ENCODE peak calls at places on chromosomes 16 and 17, in ten cellular contexts. P is gastrocnemius medialis, K is sigmoid colon, W is choroid plexus epithelial cell, D is foreskin fibroblast, J is AG04450, M is psoas muscle, R is left ventricle myocardium inferior, T is HFF-Myc, Y is heart left ventricle. V is an unnamed sample.

GRCh38 chr17:65362826-65363225 is 198.6 kb downstream of the AXIN2 start:
- DNase-seq in M (no peak), W (no peak), P (no peak), R (no peak), Y (no peak), J (no peak), D (peak), K (no peak), T (no peak), V (no peak)

GRCh38 chr17:27878776-27879562 is 14.2 kb downstream of the LYRM9 start:
- DNase-seq in M (no peak), D (no peak), P (no peak), K (peak), T (no peak), J (no peak), R (no peak), Y (no peak), W (no peak), V (no peak)

GRCh38 chr16:282944-283744 is at the start of gene PDIA2:
- DNase-seq in R (no peak), T (no peak), W (no peak), Y (no peak), K (no peak), P (no peak), M (peak), D (no peak), J (no peak), V (no peak)

GRCh38 chr17:16880121-16880842 is 91.6 kb downstream of the TNFRSF13B start:
- DNase-seq in M (no peak), K (no peak), P (no peak), W (no peak), Y (no peak), D (no peak), R (no peak), J (no peak), T (no peak), V (no peak)

GRCh38 chr17:1480747-1481465 is 11.6 kb downstream of the MYO1C start:
- DNase-seq in R (no peak), T (no peak), D (no peak), K (no peak), Y (no peak), M (no peak), J (no peak), P (no peak), W (no peak), V (no peak)

GRCh38 chr17:79874329-79874981 is 35.2 kb upstream of the CBX4 start:
- DNase-seq in W (peak), T (no peak), M (no peak), P (no peak), Y (no peak), K (no peak), J (no peak), D (no peak), R (no peak), V (peak)

GRCh38 chr16:22098538-22099255 is 6.4 kb downstream of the VWA3A start:
- DNase-seq in J (no peak), T (peak), W (peak), Y (no peak), P (no peak), D (peak), K (no peak), M (no peak), R (no peak), V (peak)

GRCh38 chr16:29308644-29309546 is 97.6 kb downstream of the NPIPB11 start:
- DNase-seq in D (no peak), P (no peak), T (no peak), R (no peak), K (peak), Y (peak), J (no peak), W (no peak), M (no peak), V (no peak)

GRCh38 chr16:82603784-82604411 is 22.9 kb upstream of the CDH13 start:
- DNase-seq in T (no peak), K (no peak), R (peak), Y (peak), M (peak), D (peak), P (peak), W (peak), J (peak), V (peak)

GRCh38 chr16:56428087-56428486 is 2.7 kb upstream of the AMFR start:
- DNase-seq in J (no peak), P (no peak), K (no peak), W (peak), R (no peak), T (no peak), D (no peak), M (no peak), Y (no peak), V (no peak)

GRCh38 chr17:6570731-6571465 is 14.5 kb upstream of the PITPNM3 start:
- DNase-seq in P (no peak), T (no peak), J (no peak), Y (no peak), M (no peak), D (no peak), R (no peak), W (no peak), K (no peak), V (no peak)

GRCh38 chr16:25018972-25019617 is 3.9 kb upstream of the ARHGAP17 start:
- DNase-seq in K (no peak), W (no peak), M (no peak), P (no peak), D (no peak), T (no peak), R (no peak), J (no peak), Y (no peak), V (no peak)

GRCh38 chr17:6755281-6755680 is 565 bp upstream of the XAF1 start:
- DNase-seq in W (peak), T (no peak), M (peak), P (no peak), K (peak), Y (peak), J (no peak), R (peak), D (peak), V (peak)

GRCh38 chr17:51598824-51599223 is 338.5 kb downstream of the UTP18 start:
- DNase-seq in P (no peak), K (no peak), Y (no peak), J (no peak), W (no peak), D (no peak), M (no peak), R (no peak), T (no peak), V (no peak)

GRCh38 chr17:20721151-20721550 is 141.6 kb downstream of the CDRT15L2 start:
- DNase-seq in P (no peak), J (no peak), D (no peak), K (no peak), R (no peak), T (no peak), W (no peak), M (no peak), Y (no peak), V (no peak)

GRCh38 chr17:32349503-32349853 is 479 bp upstream of the ZNF207 start:
- DNase-seq in M (no peak), R (no peak), W (peak), P (no peak), T (no peak), Y (no peak), D (no peak), K (no peak), J (no peak), V (no peak)

GRCh38 chr16:73565263-73565662 is 517.3 kb upstream of the ZFHX3 start:
- DNase-seq in Y (no peak), M (no peak), R (no peak), W (peak), J (no peak), T (no peak), K (no peak), D (no peak), P (no peak), V (no peak)

DNA sequence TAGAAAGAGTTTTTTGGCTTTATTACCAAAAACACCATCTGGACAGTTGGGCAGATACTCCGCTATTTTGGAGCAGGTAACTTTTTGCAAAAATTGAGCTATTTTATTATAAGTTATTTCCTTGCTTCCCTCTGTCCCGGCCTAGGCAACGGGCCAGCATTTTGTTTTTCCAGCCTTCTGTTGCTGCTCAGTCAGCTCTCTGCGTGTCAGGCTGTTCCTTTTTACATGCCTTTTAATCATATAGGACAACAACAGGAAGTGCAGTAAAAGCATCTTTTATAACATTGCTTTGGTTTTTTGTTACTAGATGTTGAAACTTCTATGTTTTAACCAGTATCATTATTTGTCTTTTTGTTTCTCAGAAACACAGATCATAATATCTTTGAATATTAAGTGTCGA is 30.4 kb downstream of the PPM1D start:
- DNase-seq in Y (no peak), K (no peak), D (no peak), W (peak), R (peak), P (peak), M (no peak), J (no peak), T (no peak), V (no peak)
- H3K4me3 ChIP-seq in Y (no peak), K (no peak), D (no peak), W (no peak), R (no peak), P (no peak), M (no peak), J (no peak), T (no peak), V (no peak)

DNA sequence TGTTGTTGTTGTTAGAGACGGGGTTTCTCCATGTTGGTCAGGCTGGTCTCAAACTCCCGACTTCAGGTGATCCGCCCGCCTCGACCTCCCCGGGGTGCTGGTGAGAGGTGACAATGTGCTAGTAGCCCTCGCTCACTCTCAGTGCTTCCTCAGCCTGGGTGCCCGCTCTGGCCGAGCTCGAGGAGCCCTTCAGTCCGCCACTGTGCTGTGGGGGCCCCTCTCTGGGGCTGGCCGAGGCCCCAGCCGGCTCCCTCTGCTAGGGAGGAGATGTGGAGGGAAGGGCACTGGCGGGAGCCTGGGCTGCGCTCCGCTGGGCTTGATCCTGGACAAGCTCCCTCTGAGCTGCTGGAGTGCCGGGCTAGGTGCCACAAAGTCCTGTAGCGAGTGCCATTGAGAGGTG is 21.7 kb upstream of the RBL2 start:
- DNase-seq in R (no peak), J (no peak), W (no peak), T (no peak), P (no peak), D (no peak), K (no peak), M (no peak), Y (peak), V (no peak)
- H3K4me3 ChIP-seq in R (no peak), J (no peak), W (no peak), T (no peak), P (no peak), D (no peak), K (no peak), M (no peak), Y (no peak), V (no peak)

GRCh38 chr17:8124350-8125195 is 667 bp upstream of the HES7 start:
- DNase-seq in K (no peak), T (no peak), R (no peak), Y (no peak), W (peak), M (peak), P (no peak), D (no peak), J (no peak), V (peak)
- H3K4me3 ChIP-seq in K (no peak), T (peak), R (peak), Y (no peak), W (peak), M (peak), P (peak), D (peak), J (peak), V (no peak)

GRCh38 chr17:12985431-12986285 is 32.2 kb downstream of the ELAC2 start:
- DNase-seq in W (peak), M (no peak), Y (no peak), D (peak), J (no peak), K (no peak), R (peak), T (no peak), P (no peak), V (no peak)

GRCh38 chr17:12982224-12982623 is 35.6 kb downstream of the ELAC2 start:
- DNase-seq in J (no peak), P (no peak), Y (no peak), T (no peak), W (no peak), R (no peak), D (no peak), K (no peak), M (no peak), V (no peak)

GRCh38 chr17:12979826-12980500 is 37.9 kb downstream of the ELAC2 start:
- DNase-seq in T (no peak), M (no peak), Y (no peak), R (no peak), W (no peak), D (no peak), K (no peak), P (no peak), J (no peak), V (no peak)

GRCh38 chr17:12987120-12987519 is 30.7 kb downstream of the ELAC2 start:
- DNase-seq in K (no peak), R (no peak), D (no peak), Y (no peak), P (no peak), T (no peak), M (no peak), J (no peak), W (no peak), V (no peak)

DNA sequence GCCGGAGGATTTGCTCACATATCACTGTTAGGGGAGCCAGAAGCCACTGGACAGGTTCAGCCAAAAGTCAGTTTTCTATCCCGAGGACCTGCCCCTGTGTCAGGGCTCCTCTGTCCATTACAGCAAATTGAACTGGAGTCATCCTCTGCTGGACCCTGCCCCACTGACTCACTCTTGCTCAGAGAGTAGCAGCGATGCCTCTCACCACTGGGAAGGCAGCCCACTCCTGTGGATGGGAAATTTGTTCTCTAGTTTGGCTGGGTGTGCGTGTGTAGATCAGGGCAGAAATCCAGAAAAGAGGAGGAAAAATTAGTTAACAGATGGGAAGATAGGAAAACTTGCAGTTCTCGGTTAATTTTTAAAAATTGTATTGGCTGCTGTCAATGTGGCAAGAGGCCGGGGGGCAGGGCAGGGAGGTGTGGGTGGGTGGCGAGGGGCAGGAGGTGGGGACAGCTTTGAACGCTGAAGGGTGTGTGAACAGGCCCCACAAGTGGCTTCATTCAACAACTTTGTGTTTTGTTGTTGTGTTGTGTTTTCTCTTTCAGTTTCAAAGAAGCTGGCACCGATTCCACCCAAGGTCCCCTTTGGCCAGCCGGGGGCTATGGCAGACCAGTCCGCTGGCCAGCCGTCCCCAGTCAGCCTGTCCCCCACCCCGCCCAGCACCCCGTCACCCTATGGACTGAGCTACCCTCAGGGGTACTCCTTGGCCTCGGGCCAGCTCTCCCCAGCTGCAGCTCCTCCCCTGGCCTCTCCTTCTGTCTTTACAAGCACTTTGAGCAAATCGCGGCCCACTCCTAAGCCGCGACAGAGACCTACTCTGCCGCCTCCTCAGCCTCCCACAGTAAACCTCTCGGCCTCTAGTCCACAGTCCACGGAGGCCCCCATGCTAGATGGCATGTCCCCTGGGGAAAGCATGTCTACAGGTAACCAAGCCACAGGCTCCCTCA is 33.6 kb downstream of the ELAC2 start:
- DNase-seq in Y (peak), D (peak), T (no peak), K (peak), P (peak), R (peak), J (peak), W (peak), M (peak), V (no peak)
- H3K4me3 ChIP-seq in Y (no peak), D (peak), T (no peak), K (no peak), P (no peak), R (peak), J (no peak), W (no peak), M (peak), V (peak)

GRCh38 chr17:75831032-75831567 is 13.1 kb downstream of the UNC13D start:
- DNase-seq in D (no peak), Y (no peak), T (no peak), P (no peak), M (no peak), W (no peak), K (no peak), R (no peak), J (no peak), V (no peak)
- H3K4me3 ChIP-seq in D (no peak), Y (no peak), T (no peak), P (no peak), M (no peak), W (no peak), K (no peak), R (no peak), J (no peak), V (no peak)

GRCh38 chr16:68379472-68380347 is 68.6 kb downstream of the SMPD3 start:
- DNase-seq in Y (peak), J (no peak), W (no peak), R (no peak), M (no peak), D (no peak), P (no peak), T (no peak), K (no peak), V (no peak)
- H3K4me3 ChIP-seq in Y (no peak), J (no peak), W (no peak), R (no peak), M (no peak), D (no peak), P (no peak), T (no peak), K (no peak), V (no peak)

GRCh38 chr16:85847681-85848601 is 48.4 kb downstream of the COX4I1 start:
- DNase-seq in Y (no peak), R (no peak), J (no peak), T (no peak), P (no peak), D (no peak), M (no peak), K (peak), W (no peak), V (no peak)
- H3K4me3 ChIP-seq in Y (no peak), R (no peak), J (no peak), T (no peak), P (no peak), D (no peak), M (no peak), K (no peak), W (no peak), V (no peak)

GRCh38 chr16:57985204-57986121 is 14.5 kb upstream of the CNGB1 start:
- DNase-seq in M (peak), J (no peak), W (no peak), D (no peak), Y (peak), K (peak), T (no peak), R (no peak), P (no peak), V (peak)
- H3K4me3 ChIP-seq in M (peak), J (peak), W (peak), D (peak), Y (peak), K (peak), T (peak), R (peak), P (peak), V (no peak)

DNA sequence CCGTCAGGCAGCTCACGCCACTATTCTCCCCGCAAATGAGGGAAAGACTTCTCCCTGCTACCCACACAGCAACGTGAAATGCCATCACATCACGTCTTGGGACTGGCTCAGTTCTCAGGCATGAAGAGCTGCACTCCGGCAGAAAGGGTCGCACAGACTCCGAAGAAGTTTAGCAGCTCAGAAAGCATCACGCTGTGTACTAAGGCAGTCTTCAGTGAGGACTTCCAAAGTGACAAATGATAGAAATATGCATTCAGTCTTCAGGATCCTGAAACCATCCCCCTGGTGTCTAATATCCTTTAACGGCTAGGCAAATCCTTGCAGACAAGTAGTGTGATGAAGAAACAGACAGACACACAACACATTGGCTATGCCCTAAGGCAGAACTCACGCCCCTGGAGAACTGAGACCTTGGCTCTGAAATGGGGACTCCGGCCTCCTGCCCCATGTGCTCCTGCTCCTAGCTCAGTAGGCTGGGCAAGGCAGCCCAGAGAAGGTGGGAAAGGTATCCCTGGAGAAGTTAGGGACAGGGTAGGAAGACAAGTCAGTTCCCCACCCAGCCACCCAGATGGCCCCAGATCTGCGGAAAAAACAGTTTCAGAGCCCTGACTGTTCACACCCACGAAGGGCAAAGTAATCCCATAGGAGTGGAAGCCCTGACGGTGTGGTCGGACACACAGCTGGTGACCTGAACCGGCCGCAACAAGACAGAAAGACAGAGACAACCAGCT is 1.6 kb downstream of the XYLT1 start:
- DNase-seq in K (no peak), J (peak), D (peak), Y (no peak), T (no peak), R (no peak), P (no peak), W (peak), M (no peak), V (no peak)
- H3K4me3 ChIP-seq in K (peak), J (peak), D (peak), Y (no peak), T (peak), R (peak), P (peak), W (peak), M (peak), V (no peak)

DNA sequence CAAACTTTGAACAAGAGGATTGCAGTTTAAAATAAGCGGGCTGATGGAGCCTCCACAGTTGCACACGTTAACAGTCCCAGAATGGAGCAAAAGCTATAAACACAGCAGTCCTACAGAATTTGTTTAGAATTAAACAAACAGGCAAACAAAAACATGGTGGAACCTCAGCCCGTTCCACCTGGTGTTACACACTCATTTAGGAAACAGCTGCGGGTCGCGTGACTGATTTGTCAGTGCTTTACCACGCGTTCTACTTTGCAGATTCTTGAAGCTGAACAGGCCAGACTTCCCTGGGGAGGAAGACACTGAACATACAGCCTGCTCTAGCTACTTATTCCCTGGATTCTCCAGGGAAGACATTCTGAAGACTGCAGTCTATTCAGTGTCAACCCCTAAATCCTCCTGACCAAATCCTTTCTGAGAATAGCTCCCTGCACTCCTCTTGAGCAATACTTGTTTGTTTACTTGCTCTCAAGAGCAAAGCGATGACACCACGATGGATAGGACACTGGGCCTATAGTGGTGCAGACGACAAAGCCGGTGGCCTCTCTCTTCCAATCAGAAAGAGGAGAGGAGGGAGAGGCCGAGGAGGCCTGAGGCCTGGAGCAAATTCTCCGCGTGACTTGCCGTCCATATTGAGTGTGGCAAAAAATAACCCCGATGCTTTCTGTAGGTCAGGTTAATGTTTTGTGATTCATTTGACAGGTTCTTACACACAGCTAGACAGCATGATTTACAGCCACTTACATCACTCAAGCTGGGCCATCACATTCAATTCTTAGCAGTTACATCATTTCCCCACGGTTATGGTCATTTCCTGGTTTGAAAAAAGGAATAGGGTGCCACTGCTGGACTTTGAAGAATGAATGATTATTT is 4.0 kb upstream of the MAP1LC3B start:
- DNase-seq in T (peak), P (peak), K (peak), J (peak), W (peak), D (peak), R (peak), M (peak), Y (peak), V (peak)
- H3K4me3 ChIP-seq in T (peak), P (peak), K (no peak), J (no peak), W (no peak), D (no peak), R (peak), M (peak), Y (no peak), V (peak)